ENCODE peak calls at places on chromosomes 4 and X, in six cellular contexts. S is lung; C is cardiac muscle cell; X is left lung; A is naive thymus-derived CD4-positive, alpha-beta T cell; H is A549. F is an unnamed sample. For H3K9me3 and H3K4me1, the result is how much of the 10 kb centered on the place peaks cover.

GRCh38 chrX:7093305-7093704 is 54.2 kb upstream of the STS start:
- DNase-seq in S (no peak), C (no peak), X (no peak), A (no peak), H (no peak), F (no peak)

GRCh38 chrX:12548746-12549145 is 242.5 kb upstream of the PRPS2 start:
- DNase-seq in S (no peak), C (peak), X (no peak), A (no peak), H (no peak), F (peak)

GRCh38 chrX:123088331-123088730 is 95.7 kb upstream of the GRIA3 start:
- DNase-seq in S (no peak), C (no peak), X (no peak), A (no peak), H (no peak), F (no peak)

GRCh38 chr4:137993232-137993631 is 248.9 kb downstream of the SLC7A11 start:
- DNase-seq in S (no peak), C (no peak), X (no peak), A (no peak), H (no peak), F (no peak)

GRCh38 chr4:121706595-121707021 is 9.8 kb upstream of the ANXA5 start:
- DNase-seq in S (no peak), C (peak), X (no peak), A (no peak), H (no peak), F (no peak)

GRCh38 chr4:177455591-177455990 is 13.4 kb upstream of the AGA start:
- DNase-seq in S (no peak), C (peak), X (no peak), A (no peak), H (no peak), F (no peak)

GRCh38 chr4:14915018-14915417 is 87.3 kb upstream of the CPEB2 start:
- DNase-seq in S (no peak), C (no peak), X (no peak), A (no peak), H (no peak), F (no peak)

GRCh38 chr4:6925357-6925836 is 15.8 kb downstream of the TBC1D14 start:
- DNase-seq in S (no peak), C (no peak), X (peak), A (no peak), H (no peak), F (no peak)

GRCh38 chr4:171281359-171281758 is 531.8 kb upstream of the GALNTL6 start:
- DNase-seq in S (no peak), C (no peak), X (no peak), A (no peak), H (no peak), F (no peak)

GRCh38 chr4:37879365-37879764 is 11.5 kb upstream of the TBC1D1 start:
- DNase-seq in S (no peak), C (no peak), X (no peak), A (no peak), H (no peak), F (no peak)

GRCh38 chr4:181150173-181150572 is 1093.0 kb upstream of the TENM3 start:
- DNase-seq in S (no peak), C (no peak), X (no peak), A (no peak), H (no peak), F (no peak)

GRCh38 chr4:89287945-89288344 is 19.7 kb downstream of the GPRIN3 start:
- DNase-seq in S (no peak), C (no peak), X (no peak), A (no peak), H (no peak), F (no peak)

GRCh38 chr4:187470061-187470460 is 525.5 kb upstream of the ZFP42 start:
- DNase-seq in S (no peak), C (no peak), X (no peak), A (no peak), H (no peak), F (no peak)

GRCh38 chr4:28548549-28548948 is 1687.9 kb downstream of the STIM2 start:
- DNase-seq in S (no peak), C (peak), X (no peak), A (no peak), H (no peak), F (no peak)
- H3K9me3 ChIP-seq in S (under half), C (under half), X (under half), A (under half), H (under half), F (under half)

GRCh38 chr4:120053916-120054315 is 12.7 kb downstream of the MAD2L1 start:
- DNase-seq in S (no peak), C (no peak), X (no peak), A (no peak), H (no peak), F (no peak)

GRCh38 chr4:120055795-120056194 is 10.9 kb downstream of the MAD2L1 start:
- DNase-seq in S (no peak), C (no peak), X (no peak), A (no peak), H (no peak), F (no peak)

GRCh38 chr4:120056249-120056648 is 10.4 kb downstream of the MAD2L1 start:
- DNase-seq in S (no peak), C (peak), X (no peak), A (no peak), H (no peak), F (no peak)

GRCh38 chr4:120057416-120057815 is 9.2 kb downstream of the MAD2L1 start:
- DNase-seq in S (no peak), C (no peak), X (no peak), A (no peak), H (no peak), F (no peak)

GRCh38 chr4:120055167-120055566 is 11.5 kb downstream of the MAD2L1 start:
- DNase-seq in S (no peak), C (no peak), X (no peak), A (no peak), H (no peak), F (no peak)
- H3K4me1 ChIP-seq in S (under half), C (under half), X (under half), A (under half), H (under half), F (under half)

DNA sequence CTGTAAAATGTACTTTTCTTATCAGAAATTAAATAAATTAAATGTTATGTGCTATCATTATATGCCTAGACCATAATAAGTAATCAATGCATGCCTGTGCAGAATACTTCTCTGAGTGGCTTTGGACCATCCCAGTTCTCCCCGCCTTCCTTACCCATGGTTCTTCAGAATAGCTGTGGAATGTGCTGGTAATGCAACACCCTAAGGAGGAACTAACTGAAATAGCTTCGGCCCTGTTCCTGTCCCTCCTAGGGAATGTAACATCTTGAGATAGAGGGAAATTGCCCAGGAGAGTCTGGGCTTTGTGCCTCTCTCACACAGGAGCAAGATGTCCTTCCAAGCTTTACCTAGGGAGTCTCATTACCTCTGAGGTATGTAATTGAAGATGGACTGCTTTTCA is 693.6 kb upstream of the HS3ST1 start:
- DNase-seq in S (no peak), C (no peak), X (no peak), A (no peak), H (no peak), F (no peak)
- H3K9me3 ChIP-seq in S (under half), C (under half), X (under half), A (under half), H (under half), F (under half)

GRCh38 chr4:80239480-80239879 is 27.0 kb upstream of the FGF5 start:
- DNase-seq in S (no peak), C (no peak), X (no peak), A (no peak), H (no peak), F (no peak)

GRCh38 chr4:80233390-80233789 is 33.1 kb upstream of the FGF5 start:
- DNase-seq in S (no peak), C (no peak), X (no peak), A (no peak), H (no peak), F (no peak)

GRCh38 chr4:80240976-80241375 is 25.5 kb upstream of the FGF5 start:
- DNase-seq in S (no peak), C (no peak), X (no peak), A (no peak), H (no peak), F (no peak)

GRCh38 chr4:80235451-80235850 is 31.0 kb upstream of the FGF5 start:
- DNase-seq in S (no peak), C (no peak), X (no peak), A (no peak), H (no peak), F (no peak)

DNA sequence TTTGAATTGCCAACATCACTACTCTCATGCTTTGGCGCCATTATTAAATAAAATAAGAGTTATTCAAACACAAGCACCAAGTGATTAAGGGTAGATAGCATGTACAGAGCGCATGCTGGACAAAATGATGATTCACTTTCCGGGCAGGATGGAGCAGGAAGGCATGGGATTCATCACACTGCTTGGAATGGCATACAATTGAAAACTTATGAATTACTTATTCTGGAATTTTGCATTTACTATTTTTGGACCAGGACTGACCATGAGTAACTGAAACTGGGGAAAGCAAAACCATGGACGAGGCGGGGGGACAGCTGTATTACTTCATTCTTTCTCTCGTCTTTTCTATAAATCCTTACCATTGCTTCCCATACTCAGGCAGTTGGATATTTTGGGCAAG is 28.5 kb upstream of the FGF5 start:
- DNase-seq in S (no peak), C (peak), X (no peak), A (no peak), H (no peak), F (no peak)
- H3K4me1 ChIP-seq in S (under half), C (under half), X (under half), A (under half), H (under half), F (under half)

DNA sequence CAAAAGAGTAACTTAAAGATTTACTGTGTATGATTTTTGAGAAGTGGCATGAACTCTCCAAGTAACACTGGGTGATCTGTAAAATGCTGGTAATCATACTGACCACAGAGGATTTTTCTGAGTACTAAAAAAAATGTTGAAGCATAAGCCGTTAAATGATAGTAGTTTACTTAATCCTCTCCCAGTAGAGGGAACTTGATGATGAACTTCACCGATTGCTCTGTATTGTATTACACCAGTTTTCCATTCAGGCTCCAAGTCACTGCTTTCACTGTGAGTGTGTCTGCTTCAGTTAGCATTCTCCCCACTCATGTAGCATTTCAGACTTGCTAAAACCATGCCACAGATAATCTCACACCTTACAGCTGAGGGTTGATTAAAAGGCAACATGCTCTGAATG is 294.1 kb downstream of the GBA3 start:
- DNase-seq in S (no peak), C (no peak), X (no peak), A (no peak), H (no peak), F (no peak)
- H3K9me3 ChIP-seq in S (under half), C (under half), X (under half), A (under half), H (under half), F (under half)

GRCh38 chr4:159153669-159154068 is 50.8 kb downstream of the RAPGEF2 start:
- DNase-seq in S (no peak), C (no peak), X (no peak), A (no peak), H (no peak), F (no peak)
- H3K4me1 ChIP-seq in S (under half), C (under half), X (under half), A (under half), H (under half), F (under half)

GRCh38 chrX:40864972-40865371 is 129.6 kb upstream of the MED14 start:
- DNase-seq in S (no peak), C (peak), X (no peak), A (no peak), H (no peak), F (no peak)
- H3K9me3 ChIP-seq in S (under half), C (under half), X (under half), A (under half), H (under half), F (under half)

F was measured in body of pancreas.